ENCODE peak calls at places on chromosomes 6 and 20, in seven cellular contexts. O is right lobe of liver, X is BJ, C is endothelial cell, T is A549, H is lower leg skin, I is right atrium auricular region. R is an unnamed sample.

GRCh38 chr20:49450281-49450707 is 32.2 kb downstream of the KCNB1 start:
- DNase-seq in H (no peak), I (no peak), T (no peak), X (no peak), C (no peak), O (no peak), R (no peak)

GRCh38 chr6:166906376-166907044 is 49.8 kb downstream of the RNASET2 start:
- DNase-seq in H (peak), X (no peak), C (no peak), O (no peak), T (no peak), I (peak), R (no peak)

GRCh38 chr6:14996892-14997291 is 249.0 kb upstream of the JARID2 start:
- DNase-seq in I (no peak), X (no peak), T (no peak), H (no peak), O (no peak), C (no peak), R (no peak)

GRCh38 chr6:108524528-108525218 is 36.0 kb upstream of the FOXO3 start:
- DNase-seq in X (no peak), O (no peak), I (no peak), H (no peak), T (no peak), C (no peak), R (no peak)

GRCh38 chr6:37547564-37548061 is 47.9 kb upstream of the CCDC167 start:
- DNase-seq in X (no peak), C (no peak), T (no peak), H (no peak), I (no peak), O (no peak), R (no peak)

GRCh38 chr6:161079566-161080262 is 88.1 kb downstream of the MAP3K4 start:
- DNase-seq in T (no peak), H (no peak), C (no peak), O (no peak), X (peak), I (no peak), R (no peak)

GRCh38 chr20:35563834-35564233 is 22.0 kb downstream of the ERGIC3 start:
- DNase-seq in X (no peak), I (no peak), O (peak), C (no peak), H (no peak), T (no peak), R (no peak)

GRCh38 chr6:156828280-156828703 is 51.1 kb downstream of the ARID1B start:
- DNase-seq in I (no peak), H (no peak), X (peak), C (no peak), O (no peak), T (peak), R (no peak)

GRCh38 chr6:13358486-13358885 is 30.1 kb upstream of the TBC1D7 start:
- DNase-seq in T (no peak), I (no peak), C (no peak), O (no peak), H (no peak), X (no peak), R (no peak)

GRCh38 chr6:37820713-37821069 is 1.2 kb downstream of the ZFAND3 start:
- DNase-seq in C (no peak), X (no peak), O (no peak), H (no peak), I (no peak), T (no peak), R (no peak)

GRCh38 chr6:111841822-111842221 is 31.4 kb downstream of the FYN start:
- DNase-seq in O (no peak), X (no peak), I (no peak), C (peak), T (no peak), H (no peak), R (no peak)

GRCh38 chr6:298233-299049 is 6.2 kb downstream of the DUSP22 start:
- DNase-seq in H (peak), T (no peak), X (no peak), I (no peak), O (no peak), C (no peak), R (no peak)

GRCh38 chr6:17101422-17102257 is at the start of gene STMND1:
- DNase-seq in I (no peak), T (peak), O (peak), C (no peak), H (no peak), X (no peak), R (peak)

GRCh38 chr6:75213732-75214131 is 7.9 kb upstream of the COL12A1 start:
- DNase-seq in H (no peak), X (no peak), T (no peak), I (no peak), C (no peak), O (no peak), R (no peak)

GRCh38 chr6:117188627-117189201 is 76.6 kb upstream of the VGLL2 start:
- DNase-seq in O (no peak), C (no peak), T (no peak), H (no peak), X (no peak), I (no peak), R (no peak)

GRCh38 chr6:35718911-35719381 is 17.9 kb upstream of the ARMC12 start:
- DNase-seq in C (no peak), H (peak), I (no peak), T (no peak), X (no peak), O (no peak), R (no peak)

GRCh38 chr6:168115748-168116445 is 36.9 kb upstream of the FRMD1 start:
- DNase-seq in X (no peak), C (no peak), O (no peak), T (no peak), I (no peak), H (no peak), R (no peak)

GRCh38 chr6:168091381-168092264 is 12.6 kb upstream of the FRMD1 start:
- DNase-seq in H (no peak), O (peak), C (no peak), T (no peak), X (no peak), I (no peak), R (no peak)

GRCh38 chr20:51542033-51542893 is at the start of gene NFATC2:
- DNase-seq in O (peak), C (peak), T (no peak), X (no peak), I (no peak), H (no peak), R (no peak)

GRCh38 chr6:159045826-159046225 is 1.0 kb upstream of the TAGAP start:
- DNase-seq in O (no peak), X (no peak), C (no peak), T (no peak), H (no peak), I (no peak), R (peak)

GRCh38 chr20:34546751-34547181 is 11.8 kb upstream of the MAP1LC3A start:
- DNase-seq in X (no peak), O (no peak), T (no peak), H (no peak), C (no peak), I (no peak), R (no peak)

GRCh38 chr6:117346142-117346930 is 79.4 kb downstream of the ROS1 start:
- DNase-seq in T (peak), X (no peak), O (no peak), I (no peak), C (no peak), H (no peak), R (no peak)

GRCh38 chr20:16243470-16243869 is 329.8 kb downstream of the KIF16B start:
- DNase-seq in H (no peak), O (no peak), C (no peak), I (no peak), X (no peak), T (no peak), R (no peak)

GRCh38 chr20:46582648-46583047 is 32.2 kb upstream of the OCSTAMP start:
- DNase-seq in C (no peak), H (peak), X (no peak), T (no peak), I (no peak), O (no peak), R (no peak)

GRCh38 chr20:24762371-24762770 is 186.7 kb upstream of the CST7 start:
- DNase-seq in H (peak), I (peak), X (no peak), O (no peak), C (no peak), T (no peak), R (peak)

GRCh38 chr20:18571578-18571977 is 4.3 kb downstream of the SMIM26 start:
- DNase-seq in T (no peak), I (no peak), X (no peak), H (no peak), C (no peak), O (no peak), R (no peak)

GRCh38 chr6:142692942-142693341 is 252.0 kb downstream of the HIVEP2 start:
- DNase-seq in O (no peak), X (peak), I (peak), T (peak), C (peak), H (peak), R (peak)

GRCh38 chr6:14094721-14095120 is 22.9 kb upstream of the CD83 start:
- DNase-seq in I (no peak), O (no peak), C (no peak), H (no peak), T (no peak), X (peak), R (no peak)

GRCh38 chr6:168314948-168315347 is 4.6 kb downstream of the DACT2 start:
- DNase-seq in C (no peak), I (no peak), X (no peak), T (no peak), H (peak), O (no peak), R (no peak)

GRCh38 chr6:11766589-11767450 is 11.8 kb downstream of the ADTRP start:
- DNase-seq in I (no peak), C (no peak), X (peak), O (no peak), T (peak), H (no peak), R (no peak)

GRCh38 chr20:3174442-3175263 is 1.3 kb upstream of the LZTS3 start:
- DNase-seq in T (no peak), H (no peak), I (no peak), X (no peak), O (no peak), C (no peak), R (no peak)

GRCh38 chr20:35257175-35257909 is 20.6 kb downstream of the MMP24OS start:
- DNase-seq in I (no peak), X (no peak), T (no peak), O (no peak), C (no peak), H (no peak), R (no peak)

GRCh38 chr6:121615493-121615892 is 180.0 kb downstream of the GJA1 start:
- DNase-seq in C (no peak), I (no peak), H (no peak), X (no peak), T (no peak), O (no peak), R (no peak)
- TF ChIP-seq CTCF in C (peak), I (no peak), H (no peak), X (peak), T (no peak), O (no peak), R (peak)

GRCh38 chr6:98471444-98471843 is 362.9 kb upstream of the POU3F2 start:
- DNase-seq in T (no peak), X (no peak), C (no peak), H (no peak), I (no peak), O (no peak), R (no peak)

GRCh38 chr6:98477231-98477630 is 357.1 kb upstream of the POU3F2 start:
- DNase-seq in C (no peak), H (no peak), O (no peak), T (no peak), I (no peak), X (no peak), R (no peak)
- TF ChIP-seq CTCF in C (no peak), H (no peak), O (no peak), T (no peak), I (no peak), X (no peak), R (no peak)

GRCh38 chr6:91081452-91082067 is 494.7 kb upstream of the MAP3K7 start:
- DNase-seq in T (peak), I (no peak), C (peak), X (no peak), H (no peak), O (no peak), R (no peak)
- TF ChIP-seq CTCF in T (peak), I (peak), C (peak), X (peak), H (no peak), O (peak), R (peak)

GRCh38 chr6:43951063-43951755 is 176.0 kb downstream of the MRPL14 start:
- DNase-seq in X (no peak), C (peak), H (peak), O (peak), I (no peak), T (no peak), R (peak)
- TF ChIP-seq CTCF in X (peak), C (no peak), H (no peak), O (peak), I (no peak), T (peak), R (peak)

GRCh38 chr6:56618050-56618449 is 24.6 kb downstream of the DST start:
- DNase-seq in H (no peak), C (no peak), T (no peak), I (no peak), O (no peak), X (no peak), R (no peak)
- TF ChIP-seq CTCF in H (no peak), C (peak), T (no peak), I (no peak), O (no peak), X (peak), R (no peak)

GRCh38 chr6:99348823-99349619 is 453 bp downstream of the FAXC start:
- DNase-seq in X (no peak), O (no peak), T (no peak), C (peak), I (no peak), H (no peak), R (no peak)

GRCh38 chr6:99350573-99350972 is 1.1 kb upstream of the FAXC start:
- DNase-seq in H (no peak), C (no peak), I (no peak), T (no peak), X (no peak), O (no peak), R (no peak)

GRCh38 chr6:99347804-99348203 is 1.7 kb downstream of the FAXC start:
- DNase-seq in C (no peak), O (no peak), I (no peak), T (no peak), H (no peak), X (no peak), R (no peak)

GRCh38 chr6:99348220-99348822 is 1.2 kb downstream of the FAXC start:
- DNase-seq in T (no peak), C (no peak), X (no peak), I (no peak), O (no peak), H (no peak), R (no peak)

DNA sequence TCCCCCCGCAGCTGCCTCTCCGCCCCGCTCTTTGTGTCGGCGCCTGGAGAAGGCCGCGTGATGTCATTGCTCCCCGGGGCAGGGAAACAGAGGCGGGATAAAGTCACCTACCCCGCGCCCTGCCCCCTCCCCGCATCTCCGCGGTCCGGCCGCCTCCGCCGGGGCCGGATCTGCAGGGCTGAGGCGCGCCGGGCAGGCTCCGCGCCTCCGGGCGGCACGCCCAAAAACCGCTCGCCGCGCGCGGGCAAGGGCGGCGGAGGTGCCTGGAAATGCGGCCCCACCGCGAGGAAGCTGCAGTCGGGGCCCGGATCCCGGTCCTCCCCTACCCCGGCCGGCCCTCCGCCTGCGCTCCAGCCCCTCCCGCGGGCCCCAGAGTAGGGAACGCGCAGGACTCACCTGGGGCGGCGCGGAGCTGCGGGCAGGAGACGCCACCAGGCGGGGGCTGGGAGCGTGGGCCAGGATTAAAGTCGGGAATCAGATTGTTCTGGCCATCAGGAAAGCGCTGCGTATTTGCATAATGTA is at the start of gene FAXC:
- DNase-seq in I (no peak), X (no peak), T (peak), O (no peak), H (no peak), C (peak), R (peak)
- TF ChIP-seq CTCF in I (no peak), X (peak), T (peak), O (no peak), H (no peak), C (no peak), R (peak)

GRCh38 chr6:2596222-2596621 is 154.5 kb downstream of the MYLK4 start:
- DNase-seq in T (no peak), X (no peak), I (no peak), H (no peak), O (no peak), C (peak), R (no peak)
- TF ChIP-seq CTCF in T (no peak), X (peak), I (no peak), H (no peak), O (no peak), C (peak), R (peak)